ENCODE peak calls at places on chromosome 3, in ten cellular contexts. One of them, this sample, is unnamed.
A peak's percentile ranks its signal among the peaks of the same experiment; 100 is the strongest.

GRCh38 chr3:116579843-116580242 is 129.7 kb upstream of the TUSC7 start:
- DNase-seq in effector memory CD4-positive, alpha-beta T cell: no peak
- DNase-seq in endothelial cell of umbilical vein: no peak
- DNase-seq in choroid plexus epithelial cell: peak; percentile 6
- DNase-seq in CD4-positive, alpha-beta T cell: no peak
- DNase-seq in activated CD4-positive, alpha-beta T cell treated with anti-CD3 and anti-CD28 coated beads, Interleukin-2, amount 10 ng/mL, durations not matched to agents 7 days and 5 days: no peak
- DNase-seq in HEK293T: peak; percentile 15
- DNase-seq in NB4: peak; percentile 9
- DNase-seq in HTR-8/SVneo: no peak
- DNase-seq in activated CD8-positive, alpha-beta memory T cell treated with anti-CD3 and anti-CD28 coated beads for 24 hours: no peak
- DNase-seq in this sample: no peak

GRCh38 chr3:9955067-9955502 is 2.9 kb upstream of the PRRT3 start:
- DNase-seq in CD4-positive, alpha-beta T cell: no peak
- DNase-seq in endothelial cell of umbilical vein: no peak
- DNase-seq in HTR-8/SVneo: no peak
- DNase-seq in activated CD8-positive, alpha-beta memory T cell treated with anti-CD3 and anti-CD28 coated beads for 24 hours: no peak
- DNase-seq in choroid plexus epithelial cell: peak; percentile 48
- DNase-seq in NB4: no peak
- DNase-seq in HEK293T: peak; percentile 32
- DNase-seq in effector memory CD4-positive, alpha-beta T cell: no peak
- DNase-seq in activated CD4-positive, alpha-beta T cell treated with anti-CD3 and anti-CD28 coated beads, Interleukin-2, amount 10 ng/mL, durations not matched to agents 7 days and 5 days: no peak
- DNase-seq in this sample: no peak

GRCh38 chr3:141241248-141242034 is 9.8 kb downstream of the PXYLP1 start:
- DNase-seq in HTR-8/SVneo: no peak
- DNase-seq in activated CD4-positive, alpha-beta T cell treated with anti-CD3 and anti-CD28 coated beads, Interleukin-2, amount 10 ng/mL, durations not matched to agents 7 days and 5 days: no peak
- DNase-seq in CD4-positive, alpha-beta T cell: no peak
- DNase-seq in effector memory CD4-positive, alpha-beta T cell: no peak
- DNase-seq in activated CD8-positive, alpha-beta memory T cell treated with anti-CD3 and anti-CD28 coated beads for 24 hours: no peak
- DNase-seq in HEK293T: no peak
- DNase-seq in choroid plexus epithelial cell: no peak
- DNase-seq in endothelial cell of umbilical vein: no peak
- DNase-seq in NB4: no peak
- DNase-seq in this sample: no peak

GRCh38 chr3:73575519-73575918 is 49.2 kb downstream of the PDZRN3 start:
- DNase-seq in choroid plexus epithelial cell: no peak
- DNase-seq in activated CD4-positive, alpha-beta T cell treated with anti-CD3 and anti-CD28 coated beads, Interleukin-2, amount 10 ng/mL, durations not matched to agents 7 days and 5 days: no peak
- DNase-seq in HEK293T: no peak
- DNase-seq in activated CD8-positive, alpha-beta memory T cell treated with anti-CD3 and anti-CD28 coated beads for 24 hours: no peak
- DNase-seq in NB4: no peak
- DNase-seq in HTR-8/SVneo: no peak
- DNase-seq in effector memory CD4-positive, alpha-beta T cell: no peak
- DNase-seq in CD4-positive, alpha-beta T cell: no peak
- DNase-seq in endothelial cell of umbilical vein: no peak
- DNase-seq in this sample: no peak

GRCh38 chr3:166360702-166361101 is 523.5 kb upstream of the BCHE start:
- DNase-seq in endothelial cell of umbilical vein: no peak
- DNase-seq in activated CD8-positive, alpha-beta memory T cell treated with anti-CD3 and anti-CD28 coated beads for 24 hours: no peak
- DNase-seq in HEK293T: no peak
- DNase-seq in activated CD4-positive, alpha-beta T cell treated with anti-CD3 and anti-CD28 coated beads, Interleukin-2, amount 10 ng/mL, durations not matched to agents 7 days and 5 days: no peak
- DNase-seq in effector memory CD4-positive, alpha-beta T cell: no peak
- DNase-seq in HTR-8/SVneo: no peak
- DNase-seq in CD4-positive, alpha-beta T cell: no peak
- DNase-seq in choroid plexus epithelial cell: no peak
- DNase-seq in NB4: no peak
- DNase-seq in this sample: no peak

GRCh38 chr3:4421121-4421520 is 45.9 kb downstream of the SUMF1 start:
- DNase-seq in CD4-positive, alpha-beta T cell: no peak
- DNase-seq in choroid plexus epithelial cell: peak; percentile 75
- DNase-seq in activated CD8-positive, alpha-beta memory T cell treated with anti-CD3 and anti-CD28 coated beads for 24 hours: no peak
- DNase-seq in activated CD4-positive, alpha-beta T cell treated with anti-CD3 and anti-CD28 coated beads, Interleukin-2, amount 10 ng/mL, durations not matched to agents 7 days and 5 days: no peak
- DNase-seq in HTR-8/SVneo: peak; percentile 22
- DNase-seq in HEK293T: no peak
- DNase-seq in endothelial cell of umbilical vein: no peak
- DNase-seq in effector memory CD4-positive, alpha-beta T cell: no peak
- DNase-seq in NB4: peak; percentile 72
- DNase-seq in this sample: no peak

GRCh38 chr3:117892431-117892841 is 1142.2 kb downstream of the IGSF11 start:
- DNase-seq in NB4: no peak
- DNase-seq in HEK293T: no peak
- DNase-seq in HTR-8/SVneo: no peak
- DNase-seq in activated CD8-positive, alpha-beta memory T cell treated with anti-CD3 and anti-CD28 coated beads for 24 hours: no peak
- DNase-seq in CD4-positive, alpha-beta T cell: no peak
- DNase-seq in endothelial cell of umbilical vein: no peak
- DNase-seq in choroid plexus epithelial cell: peak; percentile 47
- DNase-seq in activated CD4-positive, alpha-beta T cell treated with anti-CD3 and anti-CD28 coated beads, Interleukin-2, amount 10 ng/mL, durations not matched to agents 7 days and 5 days: no peak
- DNase-seq in effector memory CD4-positive, alpha-beta T cell: no peak
- DNase-seq in this sample: no peak

GRCh38 chr3:141410408-141410807 is 42.1 kb downstream of the ZBTB38 start:
- DNase-seq in activated CD8-positive, alpha-beta memory T cell treated with anti-CD3 and anti-CD28 coated beads for 24 hours: no peak
- DNase-seq in choroid plexus epithelial cell: peak; percentile 93
- DNase-seq in effector memory CD4-positive, alpha-beta T cell: no peak
- DNase-seq in activated CD4-positive, alpha-beta T cell treated with anti-CD3 and anti-CD28 coated beads, Interleukin-2, amount 10 ng/mL, durations not matched to agents 7 days and 5 days: no peak
- DNase-seq in CD4-positive, alpha-beta T cell: no peak
- DNase-seq in HTR-8/SVneo: no peak
- DNase-seq in endothelial cell of umbilical vein: no peak
- DNase-seq in NB4: no peak
- DNase-seq in HEK293T: no peak
- DNase-seq in this sample: no peak

GRCh38 chr3:76474632-76475031 is 565.3 kb upstream of the ROBO2 start:
- DNase-seq in HTR-8/SVneo: no peak
- DNase-seq in choroid plexus epithelial cell: no peak
- DNase-seq in effector memory CD4-positive, alpha-beta T cell: no peak
- DNase-seq in CD4-positive, alpha-beta T cell: no peak
- DNase-seq in NB4: no peak
- DNase-seq in activated CD8-positive, alpha-beta memory T cell treated with anti-CD3 and anti-CD28 coated beads for 24 hours: no peak
- DNase-seq in HEK293T: no peak
- DNase-seq in endothelial cell of umbilical vein: no peak
- DNase-seq in activated CD4-positive, alpha-beta T cell treated with anti-CD3 and anti-CD28 coated beads, Interleukin-2, amount 10 ng/mL, durations not matched to agents 7 days and 5 days: no peak
- DNase-seq in this sample: no peak

GRCh38 chr3:23062582-23062981 is 140.5 kb upstream of the UBE2E2 start:
- DNase-seq in CD4-positive, alpha-beta T cell: no peak
- DNase-seq in choroid plexus epithelial cell: no peak
- DNase-seq in HEK293T: no peak
- DNase-seq in effector memory CD4-positive, alpha-beta T cell: no peak
- DNase-seq in activated CD4-positive, alpha-beta T cell treated with anti-CD3 and anti-CD28 coated beads, Interleukin-2, amount 10 ng/mL, durations not matched to agents 7 days and 5 days: no peak
- DNase-seq in endothelial cell of umbilical vein: no peak
- DNase-seq in activated CD8-positive, alpha-beta memory T cell treated with anti-CD3 and anti-CD28 coated beads for 24 hours: no peak
- DNase-seq in HTR-8/SVneo: no peak
- DNase-seq in NB4: no peak
- DNase-seq in this sample: no peak